ENCODE peak calls at places on chromosomes 13 and 19, in four cellular contexts. One of them, this sample, is unnamed.

GRCh38 chr19:15780595-15781418 is 6.7 kb upstream of the OR10H5 start:
- DNase-seq in mammary epithelial cell: peak
- DNase-seq in IMR-90: no peak
- DNase-seq in fibroblast of lung: no peak
- DNase-seq in this sample: no peak

GRCh38 chr13:98364648-98365047 is 187.6 kb upstream of the RNF113B start:
- DNase-seq in fibroblast of lung: no peak
- DNase-seq in mammary epithelial cell: no peak
- DNase-seq in IMR-90: no peak
- DNase-seq in this sample: no peak

GRCh38 chr19:41993612-41994483 is at the start of gene ATP1A3:
- DNase-seq in fibroblast of lung: peak
- DNase-seq in IMR-90: peak
- DNase-seq in mammary epithelial cell: peak
- DNase-seq in this sample: peak

GRCh38 chr19:49555600-49556411 is 24.6 kb downstream of the NOSIP start:
- DNase-seq in IMR-90: no peak
- DNase-seq in fibroblast of lung: peak
- DNase-seq in mammary epithelial cell: no peak
- DNase-seq in this sample: no peak

GRCh38 chr19:14433454-14434156 is 499 bp downstream of the PKN1 start:
- DNase-seq in fibroblast of lung: no peak
- DNase-seq in IMR-90: no peak
- DNase-seq in mammary epithelial cell: no peak
- DNase-seq in this sample: peak

GRCh38 chr19:35454663-35455062 is 6.6 kb downstream of the FFAR2 start:
- DNase-seq in IMR-90: no peak
- DNase-seq in mammary epithelial cell: no peak
- DNase-seq in fibroblast of lung: no peak
- DNase-seq in this sample: no peak

GRCh38 chr13:40148103-40148502 is 492.6 kb downstream of the COG6 start:
- DNase-seq in mammary epithelial cell: no peak
- DNase-seq in fibroblast of lung: no peak
- DNase-seq in IMR-90: no peak
- DNase-seq in this sample: no peak

GRCh38 chr19:5166262-5166661 is 174.3 kb downstream of the PTPRS start:
- DNase-seq in fibroblast of lung: peak
- DNase-seq in mammary epithelial cell: peak
- DNase-seq in IMR-90: peak
- DNase-seq in this sample: no peak

GRCh38 chr19:34243876-34244578 is 10.3 kb upstream of the GARRE1 start:
- DNase-seq in mammary epithelial cell: no peak
- DNase-seq in IMR-90: no peak
- DNase-seq in fibroblast of lung: no peak
- DNase-seq in this sample: no peak

GRCh38 chr19:37885392-37885791 is 21.0 kb downstream of the WDR87 start:
- DNase-seq in IMR-90: no peak
- DNase-seq in fibroblast of lung: no peak
- DNase-seq in mammary epithelial cell: no peak
- DNase-seq in this sample: no peak
- H3K9ac ChIP-seq in IMR-90: no peak
- H3K9ac ChIP-seq in fibroblast of lung: no peak
- H3K9ac ChIP-seq in mammary epithelial cell: no peak
- H3K9ac ChIP-seq in this sample: no peak

DNA sequence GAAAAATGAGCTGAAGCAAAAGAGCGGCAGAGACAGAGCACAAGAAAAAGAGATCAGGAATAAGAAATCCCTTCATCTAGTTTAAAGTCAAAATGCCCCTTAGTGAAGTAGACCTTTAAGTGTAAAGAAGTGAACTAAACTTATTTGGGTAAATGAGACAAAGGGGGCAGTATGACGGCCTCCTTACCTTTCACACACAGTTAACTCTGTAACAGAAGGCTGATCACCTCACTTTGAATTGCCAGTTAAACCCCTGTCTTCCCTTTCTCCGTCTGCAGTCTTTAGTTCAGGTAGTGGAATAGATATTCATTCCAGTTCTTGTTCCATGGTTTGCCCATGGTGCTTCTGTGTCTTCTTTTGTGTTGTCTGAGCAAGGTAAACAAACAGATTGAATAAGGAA is 1029.8 kb downstream of the DIAPH3 start:
- DNase-seq in IMR-90: no peak
- DNase-seq in fibroblast of lung: no peak
- DNase-seq in mammary epithelial cell: no peak
- DNase-seq in this sample: no peak
- TF ChIP-seq CTCF in IMR-90: no peak
- TF ChIP-seq CTCF in fibroblast of lung: no peak
- TF ChIP-seq CTCF in mammary epithelial cell: no peak
- TF ChIP-seq CTCF in this sample: no peak

DNA sequence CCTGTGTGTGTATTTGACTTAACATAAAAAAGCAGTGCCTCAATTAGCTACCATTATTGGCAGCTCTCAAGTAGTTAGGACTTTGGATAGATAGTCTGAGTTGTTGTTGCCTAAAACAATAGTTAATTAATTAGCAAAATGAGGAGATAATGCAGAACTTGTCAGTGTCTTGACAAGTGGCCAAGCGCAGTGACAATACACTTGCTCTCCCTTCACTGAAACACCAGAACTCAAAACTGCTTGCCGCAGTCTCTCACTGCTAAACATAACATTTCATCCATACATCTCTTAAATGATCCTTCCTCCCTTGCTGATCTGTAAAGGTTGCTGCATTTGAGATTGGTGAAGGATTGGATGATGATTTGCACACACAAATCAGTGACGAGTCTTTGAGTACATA is 61.7 kb downstream of the ARHGAP35 start:
- DNase-seq in mammary epithelial cell: no peak
- DNase-seq in IMR-90: no peak
- DNase-seq in fibroblast of lung: no peak
- DNase-seq in this sample: no peak
- H3K27ac ChIP-seq in mammary epithelial cell: no peak
- H3K27ac ChIP-seq in IMR-90: no peak
- H3K27ac ChIP-seq in fibroblast of lung: no peak
- H3K27ac ChIP-seq in this sample: no peak

GRCh38 chr19:7373862-7374261 is 25.1 kb downstream of the ARHGEF18 start:
- DNase-seq in fibroblast of lung: no peak
- DNase-seq in IMR-90: no peak
- DNase-seq in mammary epithelial cell: no peak
- DNase-seq in this sample: no peak

GRCh38 chr19:7377196-7377595 is 28.5 kb downstream of the ARHGEF18 start:
- DNase-seq in mammary epithelial cell: no peak
- DNase-seq in fibroblast of lung: no peak
- DNase-seq in IMR-90: no peak
- DNase-seq in this sample: no peak

GRCh38 chr19:7372810-7373209 is 24.1 kb downstream of the ARHGEF18 start:
- DNase-seq in IMR-90: no peak
- DNase-seq in mammary epithelial cell: no peak
- DNase-seq in fibroblast of lung: no peak
- DNase-seq in this sample: no peak

GRCh38 chr19:7381073-7381390 is 32.3 kb downstream of the ARHGEF18 start:
- DNase-seq in IMR-90: no peak
- DNase-seq in mammary epithelial cell: no peak
- DNase-seq in fibroblast of lung: no peak
- DNase-seq in this sample: no peak

GRCh38 chr19:7376151-7376852 is 27.6 kb downstream of the ARHGEF18 start:
- DNase-seq in mammary epithelial cell: peak
- DNase-seq in fibroblast of lung: peak
- DNase-seq in IMR-90: no peak
- DNase-seq in this sample: no peak
- H3K9ac ChIP-seq in mammary epithelial cell: no peak
- H3K9ac ChIP-seq in fibroblast of lung: no peak
- H3K9ac ChIP-seq in IMR-90: no peak
- H3K9ac ChIP-seq in this sample: no peak

DNA sequence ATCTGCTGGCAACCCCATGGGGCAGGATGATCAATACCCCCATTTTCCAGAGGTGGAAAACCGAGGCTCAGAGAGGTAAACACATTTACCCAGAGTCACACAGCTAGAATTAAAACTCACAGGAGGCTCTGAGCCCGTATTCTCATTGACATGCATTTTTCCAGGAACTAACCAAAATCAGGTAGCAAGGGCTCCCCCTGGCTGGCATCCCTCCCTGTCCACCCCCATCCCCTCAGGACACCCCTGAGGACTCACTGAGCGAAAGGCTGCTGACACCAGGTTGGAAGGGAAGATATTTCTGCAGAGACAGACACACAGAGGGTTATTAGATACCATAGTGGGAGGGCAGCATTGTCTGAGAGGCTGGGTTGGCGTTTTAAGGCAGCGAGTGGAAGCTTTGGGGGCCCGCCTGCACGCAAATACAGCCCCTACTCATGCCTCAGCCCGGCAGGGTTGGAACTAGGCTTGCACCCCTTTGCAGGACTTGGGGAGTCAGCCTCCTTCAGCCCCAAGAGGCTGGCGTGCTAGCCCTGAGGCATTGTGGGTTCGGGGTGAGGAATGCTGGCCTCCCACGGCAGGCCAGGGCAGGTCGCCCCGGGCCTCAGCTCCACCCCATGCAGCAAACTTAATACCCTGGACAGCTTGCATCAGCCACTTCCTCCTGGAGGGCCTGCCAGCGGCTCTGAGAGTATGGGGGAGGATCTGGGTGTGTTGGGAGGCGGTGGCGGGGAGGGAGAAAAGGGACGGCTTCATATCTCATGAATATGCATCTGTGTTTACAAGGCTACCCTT is 3.9 kb downstream of the SLC1A5 start:
- DNase-seq in fibroblast of lung: peak
- DNase-seq in IMR-90: peak
- DNase-seq in mammary epithelial cell: peak
- DNase-seq in this sample: peak
- TF ChIP-seq CTCF in fibroblast of lung: peak
- TF ChIP-seq CTCF in IMR-90: peak
- TF ChIP-seq CTCF in mammary epithelial cell: no peak
- TF ChIP-seq CTCF in this sample: peak